ENCODE peak calls at places on chromosomes 12 and 14, in ten cellular contexts. Y, A, L, R, P, M, I, U, C and T are unnamed samples.

GRCh38 chr12:65292241-65292640 is 13.8 kb downstream of the MSRB3 start:
- DNase-seq in Y (no peak), U (no peak), P (no peak), R (no peak), L (no peak), C (no peak), M (no peak), I (no peak), A (no peak), T (no peak)

GRCh38 chr12:120658286-120659150 is 18.1 kb downstream of the CABP1 start:
- DNase-seq in M (no peak), Y (no peak), P (no peak), U (no peak), R (no peak), A (no peak), C (no peak), I (no peak), L (no peak), T (no peak)

GRCh38 chr14:105173901-105174894 is 5.6 kb upstream of the JAG2 start:
- DNase-seq in C (no peak), L (no peak), A (no peak), U (peak), Y (no peak), I (peak), M (no peak), P (no peak), R (no peak), T (no peak)

GRCh38 chr12:65845751-65846537 is 21.7 kb downstream of the HMGA2 start:
- DNase-seq in C (no peak), Y (no peak), U (no peak), M (peak), P (no peak), L (no peak), I (no peak), R (no peak), A (no peak), T (no peak)

GRCh38 chr14:64845878-64846277 is 33.8 kb downstream of the SPTB start:
- DNase-seq in U (no peak), A (no peak), R (no peak), Y (no peak), L (no peak), M (peak), P (no peak), C (no peak), I (no peak), T (no peak)

GRCh38 chr12:51721281-51721940 is 127.1 kb downstream of the FIGNL2 start:
- DNase-seq in R (peak), I (no peak), Y (no peak), M (peak), U (peak), C (peak), L (no peak), A (no peak), P (peak), T (peak)

GRCh38 chr12:110170535-110171185 is 46.5 kb downstream of the IFT81 start:
- DNase-seq in C (no peak), A (no peak), U (no peak), L (no peak), R (no peak), P (no peak), I (no peak), M (no peak), Y (no peak), T (no peak)

GRCh38 chr12:89384050-89384749 is 31.9 kb upstream of the DUSP6 start:
- DNase-seq in A (no peak), R (peak), Y (no peak), I (no peak), M (peak), C (peak), P (no peak), U (peak), L (no peak), T (peak)

GRCh38 chr12:110965574-110965973 is 45.2 kb upstream of the MYL2 start:
- DNase-seq in U (peak), P (no peak), L (no peak), R (no peak), Y (no peak), I (no peak), M (peak), A (no peak), C (no peak), T (no peak)

GRCh38 chr14:103625361-103626095 is 3.5 kb upstream of the KLC1 start:
- DNase-seq in M (no peak), A (no peak), Y (no peak), P (no peak), L (peak), C (no peak), U (peak), I (peak), R (no peak), T (no peak)

GRCh38 chr14:98008381-98009113 is 1211.4 kb downstream of the VRK1 start:
- DNase-seq in M (no peak), L (no peak), U (no peak), C (no peak), P (no peak), I (no peak), A (no peak), R (no peak), Y (no peak), T (no peak)

GRCh38 chr12:77190022-77190421 is 124.7 kb upstream of the E2F7 start:
- DNase-seq in I (no peak), Y (no peak), L (no peak), R (no peak), A (no peak), C (no peak), P (no peak), M (no peak), U (no peak), T (no peak)

GRCh38 chr12:105317942-105318614 is 12.4 kb upstream of the C12orf75 start:
- DNase-seq in R (no peak), C (no peak), Y (peak), A (no peak), I (no peak), U (no peak), M (no peak), L (no peak), P (no peak), T (no peak)

GRCh38 chr12:63325757-63326156 is 174.8 kb upstream of the AVPR1A start:
- DNase-seq in I (no peak), Y (no peak), A (no peak), M (no peak), R (no peak), P (no peak), U (no peak), L (no peak), C (no peak), T (no peak)

GRCh38 chr12:43309845-43310405 is 242.1 kb downstream of the ADAMTS20 start:
- DNase-seq in U (no peak), R (no peak), Y (no peak), P (no peak), C (no peak), A (no peak), L (no peak), M (no peak), I (no peak), T (no peak)

GRCh38 chr12:10113085-10113484 is 14.3 kb upstream of the CLEC1A start:
- DNase-seq in M (no peak), L (no peak), I (no peak), Y (no peak), R (no peak), U (no peak), P (no peak), C (no peak), A (no peak), T (no peak)

GRCh38 chr14:76948213-76948947 is 80.1 kb downstream of the IRF2BPL start:
- DNase-seq in Y (no peak), M (no peak), C (no peak), A (no peak), R (no peak), I (no peak), L (no peak), P (no peak), U (no peak), T (no peak)

GRCh38 chr14:76947838-76948184 is 80.7 kb downstream of the IRF2BPL start:
- DNase-seq in M (no peak), A (no peak), I (no peak), U (no peak), L (no peak), P (no peak), C (no peak), Y (no peak), R (no peak), T (no peak)

GRCh38 chr14:76948976-76949375 is 79.5 kb downstream of the IRF2BPL start:
- DNase-seq in M (no peak), U (no peak), A (no peak), L (no peak), Y (no peak), I (no peak), P (no peak), R (no peak), C (no peak), T (no peak)

GRCh38 chr14:76947078-76947837 is 81.2 kb downstream of the IRF2BPL start:
- DNase-seq in U (peak), A (peak), I (peak), P (peak), L (peak), R (peak), M (peak), Y (peak), C (peak), T (peak)

GRCh38 chr14:76946753-76947077 is 81.8 kb downstream of the IRF2BPL start:
- DNase-seq in M (no peak), Y (no peak), I (no peak), R (no peak), P (no peak), C (no peak), U (no peak), L (no peak), A (no peak), T (no peak)
- H3K4me3 ChIP-seq in M (peak), Y (no peak), I (no peak), R (no peak), P (peak), C (no peak), U (no peak), L (no peak), A (no peak), T (no peak)

GRCh38 chr12:46371718-46372130 is 849 bp downstream of the SLC38A2 start:
- DNase-seq in P (peak), R (peak), Y (peak), A (peak), C (peak), U (peak), L (peak), M (no peak), I (peak), T (peak)

GRCh38 chr12:46369474-46370379 is 2.8 kb downstream of the SLC38A2 start:
- DNase-seq in U (no peak), P (no peak), A (no peak), R (no peak), C (no peak), Y (no peak), I (no peak), M (no peak), L (no peak), T (no peak)

GRCh38 chr12:46372131-46372851 is at the start of gene SLC38A2:
- DNase-seq in C (peak), L (peak), Y (peak), U (peak), P (peak), I (peak), A (peak), M (peak), R (peak), T (peak)

GRCh38 chr12:46370380-46370734 is 2.2 kb downstream of the SLC38A2 start:
- DNase-seq in L (no peak), R (no peak), P (no peak), A (no peak), C (no peak), U (no peak), Y (no peak), M (no peak), I (no peak), T (no peak)

DNA sequence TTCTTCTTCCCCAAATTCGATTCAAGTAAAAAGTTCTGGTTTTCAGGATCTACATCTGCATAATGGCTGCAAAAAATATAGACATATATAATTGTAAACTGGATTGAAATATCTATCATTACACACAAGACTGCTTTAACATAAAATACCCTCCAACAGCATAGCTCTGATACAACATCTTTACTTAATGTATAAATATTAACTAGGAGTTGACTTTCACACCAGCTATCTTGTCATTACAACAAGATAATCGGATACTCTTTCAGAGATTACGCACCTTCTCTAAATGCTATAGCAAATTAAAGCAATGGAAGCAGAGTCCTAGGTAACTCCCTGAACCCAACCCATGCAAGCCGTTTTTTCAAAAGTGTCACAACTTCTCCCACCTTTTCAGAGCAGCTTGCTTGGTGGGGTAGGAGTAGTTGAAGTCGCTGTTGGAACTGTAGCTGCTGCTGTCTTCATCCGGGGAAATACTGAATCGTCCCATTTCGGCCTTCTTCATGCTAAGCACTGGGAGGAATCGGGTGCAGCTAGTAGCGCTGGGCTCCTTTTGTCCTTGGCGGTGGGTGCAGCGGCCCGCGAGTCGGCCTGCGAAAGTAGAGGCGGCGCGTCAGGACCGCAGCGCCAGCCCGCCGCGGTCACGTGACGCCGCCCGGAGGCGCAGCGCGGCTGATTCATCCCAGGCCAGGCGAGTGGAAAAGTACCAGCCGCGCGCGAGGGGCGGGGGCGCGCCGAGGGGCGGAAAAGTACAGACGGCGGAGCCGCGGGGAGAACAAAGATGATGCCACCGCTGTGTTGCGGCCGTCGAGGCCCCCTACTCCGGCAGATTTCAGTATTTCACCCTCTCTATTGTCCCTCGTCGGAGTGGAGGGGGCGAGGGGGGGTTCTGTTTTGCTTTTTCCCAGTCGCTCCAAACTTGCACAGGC is 1.5 kb downstream of the SLC38A2 start:
- DNase-seq in P (peak), U (peak), L (peak), M (peak), C (peak), I (peak), A (peak), R (peak), Y (peak), T (peak)
- H3K4me3 ChIP-seq in P (peak), U (peak), L (peak), M (peak), C (peak), I (peak), A (peak), R (peak), Y (peak), T (peak)

GRCh38 chr12:56102683-56103065 is 1.7 kb upstream of the PA2G4 start:
- DNase-seq in Y (no peak), L (no peak), M (no peak), A (no peak), I (no peak), C (no peak), R (no peak), P (no peak), U (no peak), T (no peak)
- H3K4me3 ChIP-seq in Y (no peak), L (no peak), M (no peak), A (no peak), I (peak), C (no peak), R (no peak), P (peak), U (no peak), T (no peak)

GRCh38 chr12:50022903-50023302 is 2.4 kb downstream of the RACGAP1 start:
- DNase-seq in R (no peak), Y (no peak), A (no peak), M (no peak), P (no peak), I (no peak), C (no peak), U (no peak), L (no peak), T (no peak)
- H3K4me3 ChIP-seq in R (no peak), Y (no peak), A (no peak), M (no peak), P (no peak), I (peak), C (no peak), U (peak), L (no peak), T (no peak)

DNA sequence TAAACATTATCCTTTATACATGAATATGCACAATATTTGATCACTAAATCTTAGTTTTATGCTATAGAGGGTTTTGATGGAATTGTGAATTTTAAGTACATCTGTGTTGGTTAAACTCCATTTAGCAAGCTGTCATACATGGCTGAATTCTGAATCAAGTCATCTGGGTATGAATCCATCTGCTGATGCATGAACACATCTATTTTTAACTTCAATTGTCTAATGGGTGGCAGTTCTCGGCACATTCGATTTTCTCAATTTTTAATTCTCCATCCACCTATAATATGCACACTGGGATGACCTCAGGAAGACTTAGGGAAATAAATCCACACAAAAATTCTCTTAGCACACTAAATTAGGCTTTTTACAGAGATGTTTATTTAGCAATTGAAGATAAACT is 44.3 kb upstream of the VPS33A start:
- DNase-seq in A (no peak), R (no peak), L (no peak), P (no peak), Y (no peak), C (no peak), I (peak), U (no peak), M (no peak), T (no peak)
- H3K4me3 ChIP-seq in A (no peak), R (no peak), L (no peak), P (no peak), Y (no peak), C (no peak), I (no peak), U (no peak), M (no peak), T (no peak)

GRCh38 chr14:39265741-39266588 is 32.2 kb downstream of the MIA2 start:
- DNase-seq in P (peak), Y (no peak), A (no peak), L (peak), C (no peak), I (no peak), R (no peak), U (peak), M (no peak), T (no peak)

GRCh38 chr14:39267592-39268112 is 33.9 kb downstream of the MIA2 start:
- DNase-seq in L (peak), R (no peak), A (no peak), I (peak), C (no peak), P (no peak), Y (no peak), U (no peak), M (peak), T (no peak)

GRCh38 chr14:39266589-39266870 is 32.8 kb downstream of the MIA2 start:
- DNase-seq in A (peak), P (peak), Y (peak), U (no peak), M (no peak), L (peak), I (peak), C (peak), R (peak), T (peak)

GRCh38 chr14:39266871-39267591 is 33.3 kb downstream of the MIA2 start:
- DNase-seq in C (peak), P (peak), L (peak), A (peak), I (peak), M (peak), R (peak), U (peak), Y (peak), T (peak)

GRCh38 chr14:39268393-39268792 is 34.7 kb downstream of the MIA2 start:
- DNase-seq in Y (peak), M (no peak), C (no peak), I (peak), L (peak), R (no peak), P (no peak), U (peak), A (no peak), T (no peak)
- H3K4me3 ChIP-seq in Y (peak), M (peak), C (peak), I (peak), L (peak), R (no peak), P (peak), U (peak), A (peak), T (no peak)

GRCh38 chr14:44912041-44912869 is 49.5 kb downstream of the KLHL28 start:
- DNase-seq in R (no peak), U (no peak), P (no peak), C (no peak), L (no peak), M (peak), I (no peak), A (no peak), Y (no peak), T (no peak)
- H3K4me3 ChIP-seq in R (peak), U (no peak), P (peak), C (peak), L (no peak), M (peak), I (no peak), A (peak), Y (no peak), T (peak)